ENCODE peak calls at places on chromosomes 3 and 15, in nine cellular contexts. K is fibroblast of pulmonary artery, D is HL-60, I is prostate gland, T is right atrium auricular region, S is GM12865, M is A549, C is ovary, Q is esophagus squamous epithelium. Y is an unnamed sample.

GRCh38 chr3:43327184-43327950 is 41.0 kb downstream of the SNRK start:
- DNase-seq in K (peak; percentile 72), D (no peak), I (no peak), T (no peak), S (no peak), M (no peak), C (no peak), Q (no peak), Y (no peak)

GRCh38 chr3:76367281-76367680 is 581.9 kb upstream of the ZNF717 start:
- DNase-seq in K (peak; percentile 34), D (no peak), I (no peak), T (no peak), S (no peak), M (no peak), C (no peak), Q (no peak), Y (no peak)

GRCh38 chr15:61524091-61524490 is 295.0 kb upstream of the RORA start:
- DNase-seq in K (no peak), D (no peak), I (no peak), T (no peak), S (no peak), M (no peak), C (no peak), Q (no peak), Y (no peak)

GRCh38 chr15:43954181-43954621 is 127.4 kb downstream of the WDR76 start:
- DNase-seq in K (no peak), D (no peak), I (no peak), T (no peak), S (no peak), M (no peak), C (no peak), Q (no peak), Y (no peak)

GRCh38 chr3:45497963-45498362 is 96.6 kb upstream of the LIMD1 start:
- DNase-seq in K (no peak), D (no peak), I (no peak), T (no peak), S (no peak), M (no peak), C (no peak), Q (no peak), Y (no peak)

GRCh38 chr3:70880416-70880815 is 568.0 kb upstream of the MDFIC2 start:
- DNase-seq in K (no peak), D (no peak), I (no peak), T (no peak), S (no peak), M (no peak), C (no peak), Q (no peak), Y (no peak)

GRCh38 chr3:155080692-155081091 is 573 bp downstream of the MME start:
- DNase-seq in K (peak; percentile 45), D (no peak), I (no peak), T (no peak), S (no peak), M (no peak), C (no peak), Q (no peak), Y (no peak)

GRCh38 chr3:190694335-190695001 is 168.0 kb downstream of the GMNC start:
- DNase-seq in K (no peak), D (no peak), I (no peak), T (no peak), S (no peak), M (no peak), C (no peak), Q (no peak), Y (no peak)

GRCh38 chr3:161333696-161334095 is 37.6 kb downstream of the SPTSSB start:
- DNase-seq in K (no peak), D (peak; percentile 4), I (no peak), T (no peak), S (no peak), M (no peak), C (no peak), Q (no peak), Y (no peak)

GRCh38 chr3:106341090-106341489 is 472.3 kb upstream of the CBLB start:
- DNase-seq in K (peak; percentile 56), D (no peak), I (no peak), T (no peak), S (no peak), M (no peak), C (no peak), Q (no peak), Y (no peak)
- TF ChIP-seq CTCF in K (peak; percentile 10), D (no peak), I (no peak), T (peak; percentile 10), S (no peak), M (no peak), C (no peak), Q (no peak), Y (no peak)

GRCh38 chr15:78536134-78536533 is 4.1 kb upstream of the PSMA4 start:
- DNase-seq in K (no peak), D (no peak), I (no peak), T (no peak), S (no peak), M (no peak), C (no peak), Q (no peak), Y (no peak)
- H3K4me3 ChIP-seq in K (no peak overlapping the region), D (no peak overlapping the region), I (no peak overlapping the region), T (no peak overlapping the region), S (no peak overlapping the region), M (no peak overlapping the region), C (no peak overlapping the region), Q (no peak overlapping the region), Y (no peak overlapping the region)

GRCh38 chr3:30313840-30314239 is 292.6 kb upstream of the TGFBR2 start:
- DNase-seq in K (no peak), D (no peak), I (no peak), T (no peak), S (no peak), M (no peak), C (no peak), Q (no peak), Y (no peak)

GRCh38 chr3:30308131-30308530 is 298.3 kb upstream of the TGFBR2 start:
- DNase-seq in K (peak; percentile 58), D (peak; percentile 21), I (no peak), T (no peak), S (no peak), M (no peak), C (no peak), Q (no peak), Y (no peak)

GRCh38 chr3:30311781-30312180 is 294.6 kb upstream of the TGFBR2 start:
- DNase-seq in K (no peak), D (no peak), I (peak; percentile 38), T (no peak), S (no peak), M (no peak), C (no peak), Q (no peak), Y (no peak)

GRCh38 chr3:30307548-30307947 is 298.9 kb upstream of the TGFBR2 start:
- DNase-seq in K (no peak), D (no peak), I (no peak), T (no peak), S (no peak), M (no peak), C (no peak), Q (no peak), Y (no peak)

GRCh38 chr3:30310251-30310954 is 296.0 kb upstream of the TGFBR2 start:
- DNase-seq in K (peak; percentile 89), D (no peak), I (peak; percentile 48), T (no peak), S (no peak), M (no peak), C (no peak), Q (no peak), Y (no peak)
- TF ChIP-seq CTCF in K (no peak), D (no peak), I (no peak), T (no peak), S (no peak), M (no peak), C (no peak), Q (no peak), Y (no peak)

DNA sequence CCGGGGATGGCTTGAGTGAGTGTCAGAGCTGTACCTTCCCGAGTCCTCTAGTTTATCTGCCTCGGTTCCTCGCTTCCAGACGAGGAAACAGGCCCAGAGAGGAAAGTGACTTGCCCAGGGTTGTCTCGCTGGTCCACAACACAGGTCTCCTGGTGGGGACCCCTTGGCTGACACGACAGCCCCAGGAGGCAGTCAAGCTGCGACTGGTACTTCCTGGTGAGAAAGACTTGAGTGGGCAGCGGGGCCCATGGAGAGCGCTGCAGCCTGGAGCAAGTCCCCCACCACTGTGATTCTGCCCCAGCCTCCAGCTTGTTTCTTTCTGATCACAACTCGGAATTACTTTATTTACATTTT is 600 bp upstream of the CHRNA5 start:
- DNase-seq in K (no peak), D (no peak), I (no peak), T (no peak), S (no peak), M (no peak), C (no peak), Q (no peak), Y (no peak)
- H3K4me3 ChIP-seq in K (no peak overlapping the region), D (peak overlapping the region; percentile 65), I (no peak overlapping the region), T (no peak overlapping the region), S (no peak overlapping the region), M (peak overlapping the region; percentile 73), C (no peak overlapping the region), Q (peak overlapping the region; percentile 71), Y (peak overlapping the region; percentile 80)

GRCh38 chr3:192901435-192901834 is 16.2 kb downstream of the MB21D2 start:
- DNase-seq in K (peak; percentile 64), D (no peak), I (no peak), T (no peak), S (no peak), M (no peak), C (no peak), Q (no peak), Y (no peak)
- TF ChIP-seq CTCF in K (no peak), D (no peak), I (no peak), T (no peak), S (no peak), M (no peak), C (no peak), Q (no peak), Y (no peak)

DNA sequence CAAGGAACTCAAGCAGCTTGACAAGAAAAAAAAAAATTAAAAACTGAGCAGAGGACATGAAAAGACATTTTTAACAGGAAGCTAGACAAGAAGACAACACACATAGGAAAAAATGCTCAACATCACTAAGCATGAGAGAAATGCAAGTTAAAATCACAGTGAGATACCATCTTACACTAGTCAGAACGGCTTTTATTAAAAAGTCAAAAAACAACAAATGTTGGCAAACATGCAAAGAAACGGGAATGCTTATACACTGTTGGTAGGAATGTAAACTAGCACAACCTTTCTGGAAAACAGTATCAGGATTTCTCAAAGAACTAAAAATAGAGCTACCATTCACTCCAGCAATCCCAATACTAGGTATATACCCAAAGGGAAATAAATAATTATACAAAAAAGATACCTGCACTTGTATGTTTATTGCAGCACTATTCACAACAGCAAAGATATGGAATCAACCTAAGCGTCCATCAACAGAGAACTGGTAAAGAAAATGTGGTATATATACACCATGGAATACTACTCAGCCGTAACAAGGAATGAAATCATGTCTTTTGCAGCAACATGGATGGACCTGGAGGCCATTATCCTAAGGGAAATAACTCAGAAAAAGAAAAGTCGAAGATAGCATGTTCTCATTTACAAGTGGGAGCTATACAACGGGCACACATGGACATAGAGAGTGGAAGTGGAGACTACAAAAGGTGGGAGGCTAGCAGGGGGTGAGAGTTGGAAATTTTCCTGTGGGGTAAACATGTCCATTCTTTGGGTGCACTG is 5.2 kb downstream of the GOLIM4 start:
- DNase-seq in K (no peak), D (no peak), I (no peak), T (no peak), S (no peak), M (no peak), C (no peak), Q (no peak), Y (no peak)
- H3K4me3 ChIP-seq in K (no peak overlapping the region), D (no peak overlapping the region), I (no peak overlapping the region), T (no peak overlapping the region), S (no peak overlapping the region), M (no peak overlapping the region), C (no peak overlapping the region), Q (no peak overlapping the region), Y (no peak overlapping the region)

GRCh38 chr3:16264708-16265454 is at the start of the genes DPH3 and OXNAD1:
- DNase-seq in K (peak; percentile 100), D (peak; percentile 99), I (peak; percentile 99), T (peak; percentile 100), S (peak; percentile 99), M (peak; percentile 97), C (peak; percentile 100), Q (peak; percentile 98), Y (peak; percentile 98)
- TF ChIP-seq CTCF in K (no peak), D (no peak), I (peak; percentile 38), T (no peak), S (no peak), M (no peak), C (peak; percentile 43), Q (peak; percentile 55), Y (peak; percentile 13)